ENCODE peak calls at places on chromosomes 2 and 18, in seven cellular contexts. M is neural crest cell, C is RPMI7951, B is cerebellar cortex, Y is fibroblast of the conjunctiva, L is iris pigment epithelial cell, Q is ovary. G is an unnamed sample.

GRCh38 chr2:236019434-236019833 is 148.8 kb downstream of the GBX2 start:
- DNase-seq in C (no peak), Q (no peak), M (no peak), Y (no peak), L (no peak), B (no peak), G (no peak)

GRCh38 chr18:3794537-3795348 is 344.8 kb downstream of the TGIF1 start:
- DNase-seq in L (peak; percentile 73), C (peak; percentile 89), Y (peak; percentile 78), Q (no peak), M (no peak), B (peak; percentile 97), G (no peak)

GRCh38 chr18:22542400-22542835 is 124.7 kb upstream of the CTAGE1 start:
- DNase-seq in M (no peak), L (peak; percentile 74), Y (no peak), Q (no peak), C (peak; percentile 85), B (no peak), G (no peak)

GRCh38 chr2:235661136-235661535 is 167.3 kb downstream of the AGAP1 start:
- DNase-seq in L (no peak), Q (no peak), M (no peak), Y (no peak), B (no peak), C (no peak), G (no peak)

GRCh38 chr2:239129147-239129896 is 271.5 kb downstream of the HDAC4 start:
- DNase-seq in C (no peak), L (no peak), Y (no peak), M (no peak), Q (no peak), B (no peak), G (no peak)

GRCh38 chr2:45610281-45611019 is 617 bp downstream of the SRBD1 start:
- DNase-seq in C (peak; percentile 77), Q (peak; percentile 46), Y (peak; percentile 32), B (peak; percentile 89), M (peak; percentile 19), L (peak; percentile 48), G (peak; percentile 43)

GRCh38 chr2:9346885-9347284 is 76.4 kb downstream of the ITGB1BP1 start:
- DNase-seq in Q (no peak), C (no peak), B (no peak), L (no peak), Y (no peak), M (no peak), G (no peak)

GRCh38 chr2:172710584-172711024 is 25.0 kb upstream of the RAPGEF4 start:
- DNase-seq in M (peak; percentile 33), C (peak; percentile 87), Q (peak; percentile 24), L (peak; percentile 86), Y (peak; percentile 38), B (peak; percentile 77), G (no peak)

GRCh38 chr18:79216176-79216575 is 147.0 kb downstream of the ATP9B start:
- DNase-seq in Y (no peak), C (no peak), B (no peak), M (no peak), L (no peak), Q (no peak), G (no peak)

GRCh38 chr2:208320686-208321085 is 54.6 kb downstream of the PIKFYVE start:
- DNase-seq in Y (peak; percentile 63), L (peak; percentile 12), B (no peak), Q (peak; percentile 29), M (no peak), C (no peak), G (no peak)

GRCh38 chr2:227033471-227034148 is 130.4 kb downstream of the COL4A4 start:
- DNase-seq in C (peak; percentile 44), L (peak; percentile 59), B (peak; percentile 28), Q (no peak), M (peak; percentile 60), Y (peak; percentile 27), G (peak; percentile 10)

GRCh38 chr2:62597323-62597722 is 91.3 kb upstream of the TMEM17 start:
- DNase-seq in B (no peak), L (peak; percentile 54), C (no peak), Q (no peak), M (no peak), Y (peak; percentile 55), G (no peak)

GRCh38 chr18:11987527-11987926 is 6.2 kb downstream of the IMPA2 start:
- DNase-seq in M (no peak), B (no peak), C (no peak), Q (no peak), Y (no peak), L (no peak), G (no peak)

GRCh38 chr2:127661072-127661618 is 14.2 kb downstream of the LIMS2 start:
- DNase-seq in B (no peak), L (no peak), Y (no peak), Q (no peak), C (no peak), M (no peak), G (no peak)

GRCh38 chr2:222433381-222434173 is 9.2 kb downstream of the SGPP2 start:
- DNase-seq in Y (no peak), Q (no peak), L (no peak), M (no peak), B (no peak), C (no peak), G (no peak)

GRCh38 chr2:88451647-88452150 is 794 bp downstream of the FOXI3 start:
- DNase-seq in B (no peak), Y (no peak), C (no peak), Q (no peak), L (no peak), M (peak; percentile 20), G (no peak)